ENCODE peak calls at places on chromosomes 6 and 20, in nine cellular contexts. X is GM06990; C is CD4-positive, alpha-beta memory T cell; W is skeletal muscle cell; H is heart right ventricle; B is cardiac muscle cell; M is fibroblast of lung; S is neural progenitor cell; F is fibroblast of the aortic adventitia. N is an unnamed sample.

GRCh38 chr20:32970115-32970972 is 33.9 kb downstream of the SUN5 start:
- DNase-seq in F (no peak), X (no peak), W (no peak), B (no peak), C (no peak), H (no peak), M (no peak), S (no peak), N (no peak)

GRCh38 chr6:44011350-44011925 is 115.8 kb downstream of the MRPL14 start:
- DNase-seq in X (no peak), F (peak; percentile 48), H (no peak), W (no peak), B (no peak), S (no peak), C (no peak), M (peak; percentile 60), N (no peak)

GRCh38 chr6:69976591-69977090 is 110.3 kb downstream of the COL19A1 start:
- DNase-seq in M (no peak), W (no peak), X (no peak), C (no peak), F (no peak), H (no peak), B (no peak), S (no peak), N (no peak)

GRCh38 chr20:63626424-63627128 is at the start of gene GMEB2:
- DNase-seq in H (peak; percentile 82), X (peak; percentile 86), W (peak; percentile 12), C (no peak), M (no peak), F (no peak), B (no peak), S (no peak), N (peak; percentile 81)

GRCh38 chr6:46284472-46284871 is 113.7 kb upstream of the ENPP5 start:
- DNase-seq in B (no peak), C (no peak), X (no peak), S (no peak), M (no peak), H (no peak), F (no peak), W (no peak), N (no peak)

GRCh38 chr6:593907-594212 is 63.0 kb downstream of the HUS1B start:
- DNase-seq in F (no peak), X (no peak), M (no peak), H (no peak), S (peak; percentile 38), B (no peak), W (no peak), C (no peak), N (no peak)

GRCh38 chr6:166330612-166331011 is 11.7 kb downstream of the SFT2D1 start:
- DNase-seq in F (peak; percentile 28), C (no peak), H (peak; percentile 67), W (no peak), X (no peak), S (peak; percentile 89), M (peak; percentile 26), B (peak; percentile 47), N (peak; percentile 61)

GRCh38 chr20:18852318-18852717 is 38.7 kb downstream of the SCP2D1 start:
- DNase-seq in C (no peak), M (no peak), X (no peak), F (no peak), B (no peak), S (no peak), H (no peak), W (no peak), N (no peak)

GRCh38 chr6:161508341-161508740 is 234.5 kb upstream of the AGPAT4 start:
- DNase-seq in B (no peak), W (no peak), F (no peak), M (no peak), X (no peak), C (no peak), S (no peak), H (no peak), N (no peak)

GRCh38 chr6:2818593-2818992 is 23.1 kb downstream of the SERPINB1 start:
- DNase-seq in H (no peak), F (peak; percentile 68), W (no peak), X (no peak), M (peak; percentile 74), S (no peak), C (no peak), B (peak; percentile 64), N (no peak)

GRCh38 chr6:44016131-44016870 is 111.0 kb downstream of the MRPL14 start:
- DNase-seq in B (peak; percentile 87), W (no peak), M (peak; percentile 86), C (no peak), F (peak; percentile 91), H (no peak), S (no peak), X (no peak), N (no peak)

GRCh38 chr20:44959082-44959895 is 908 bp downstream of the TOMM34 start:
- DNase-seq in X (no peak), S (peak; percentile 67), B (peak; percentile 51), M (peak; percentile 79), H (no peak), C (peak; percentile 42), W (no peak), F (peak; percentile 47), N (no peak)

GRCh38 chr6:124879992-124880355 is 82.3 kb upstream of the RNF217 start:
- DNase-seq in X (no peak), H (no peak), M (no peak), C (no peak), F (no peak), W (no peak), B (no peak), S (no peak), N (no peak)

GRCh38 chr6:46377209-46377608 is 114.0 kb downstream of the RCAN2 start:
- DNase-seq in B (no peak), X (peak; percentile 13), S (no peak), C (no peak), W (no peak), H (no peak), M (no peak), F (no peak), N (no peak)

GRCh38 chr6:98716341-98716740 is 118.0 kb upstream of the POU3F2 start:
- DNase-seq in W (no peak), X (no peak), M (no peak), B (no peak), H (no peak), S (peak; percentile 69), F (no peak), C (no peak), N (no peak)

GRCh38 chr20:20286061-20286460 is 81.8 kb upstream of the INSM1 start:
- DNase-seq in F (no peak), X (no peak), S (no peak), C (no peak), M (no peak), W (no peak), B (no peak), H (no peak), N (no peak)

GRCh38 chr6:132515386-132515785 is 2.5 kb upstream of the STX7 start:
- DNase-seq in X (no peak), M (peak; percentile 12), C (no peak), H (no peak), B (no peak), W (no peak), F (peak; percentile 32), S (no peak), N (no peak)

DNA sequence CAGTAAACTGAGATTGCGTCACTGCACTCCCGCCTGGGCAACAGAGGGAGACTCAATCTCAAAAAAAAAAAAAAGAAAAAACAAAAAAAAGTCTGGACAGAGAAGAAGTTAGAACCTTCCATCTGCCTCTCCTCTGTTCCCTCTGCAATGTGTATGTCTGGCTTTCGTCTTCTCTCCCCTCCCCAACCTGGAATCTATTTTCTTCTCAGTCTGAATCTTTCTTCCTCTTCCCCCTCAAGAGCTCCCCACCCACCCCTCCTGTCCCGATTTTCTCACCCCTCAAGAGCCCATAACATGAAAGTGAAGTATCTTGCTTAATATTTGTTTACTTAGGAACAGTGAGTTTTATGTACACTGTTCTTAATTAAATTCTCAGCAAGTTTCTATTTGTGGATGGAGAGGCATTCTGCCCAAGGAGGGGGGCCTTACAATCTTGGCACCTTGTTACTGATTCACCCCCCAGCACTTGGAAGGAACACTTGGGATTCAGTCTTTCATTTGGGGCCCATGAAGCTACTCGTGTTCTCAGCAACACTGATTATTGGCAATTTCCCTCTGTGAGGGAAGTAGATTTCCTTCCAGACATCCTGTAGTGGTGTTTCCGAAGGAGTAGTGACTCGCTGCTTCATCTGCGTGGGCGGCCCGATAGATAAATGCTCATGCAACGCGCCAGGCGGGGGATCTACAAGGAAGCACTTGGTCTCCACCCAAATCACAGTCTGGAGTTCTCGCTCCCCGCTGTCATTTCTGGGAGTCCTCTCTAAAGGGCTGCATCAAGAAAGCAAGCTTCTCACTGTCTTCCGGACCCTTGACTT is 69.2 kb upstream of the SRSF6 start:
- DNase-seq in H (peak; percentile 44), W (no peak), C (no peak), B (peak; percentile 89), F (peak; percentile 78), M (peak; percentile 27), X (no peak), S (no peak), N (peak; percentile 81)
- H3K4me3 ChIP-seq in H (no peak overlapping the region), W (no peak overlapping the region), C (no peak overlapping the region), B (no peak overlapping the region), F (no peak overlapping the region), M (no peak overlapping the region), X (no peak overlapping the region), S (no peak overlapping the region), N (no peak overlapping the region)

DNA sequence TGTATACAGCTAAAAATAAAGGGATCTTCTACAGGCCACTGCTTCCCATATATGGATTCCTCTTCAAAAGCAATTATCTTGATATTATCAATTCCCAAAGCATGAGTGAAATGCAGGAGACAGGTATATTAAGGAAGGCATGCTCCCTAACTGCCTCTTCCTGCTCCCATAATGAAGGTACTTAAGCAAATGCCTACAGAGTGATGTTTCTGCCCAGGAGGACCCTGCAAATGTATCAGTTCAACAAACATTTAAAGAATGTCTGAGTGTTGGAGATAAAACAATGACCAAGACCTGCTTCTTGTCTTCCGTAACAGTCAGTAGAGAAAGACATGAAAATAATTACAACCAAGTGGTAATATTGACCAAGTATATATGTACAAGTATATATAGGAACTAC is 4.2 kb downstream of the UBE2J1 start:
- DNase-seq in S (no peak), C (no peak), W (no peak), X (no peak), H (no peak), M (peak; percentile 79), B (no peak), F (peak; percentile 16), N (no peak)
- H3K4me3 ChIP-seq in S (no peak overlapping the region), C (no peak overlapping the region), W (no peak overlapping the region), X (peak overlapping the region; percentile 41), H (no peak overlapping the region), M (no peak overlapping the region), B (no peak overlapping the region), F (no peak overlapping the region), N (no peak overlapping the region)

GRCh38 chr6:39881851-39882566 is 52.3 kb downstream of the MOCS1 start:
- DNase-seq in C (no peak), M (peak; percentile 95), X (no peak), B (peak; percentile 90), W (peak; percentile 94), S (no peak), H (no peak), F (peak; percentile 96), N (no peak)
- H3K4me3 ChIP-seq in C (no peak overlapping the region), M (no peak overlapping the region), X (no peak overlapping the region), B (no peak overlapping the region), W (peak overlapping the region; percentile 19), S (no peak overlapping the region), H (no peak overlapping the region), F (peak overlapping the region; percentile 23), N (no peak overlapping the region)

GRCh38 chr6:134741193-134741521 is 208.7 kb downstream of the ALDH8A1 start:
- DNase-seq in B (no peak), S (peak; percentile 32), X (no peak), C (no peak), M (no peak), H (no peak), F (no peak), W (no peak), N (no peak)
- H3K4me3 ChIP-seq in B (no peak overlapping the region), S (no peak overlapping the region), X (no peak overlapping the region), C (no peak overlapping the region), M (no peak overlapping the region), H (no peak overlapping the region), F (no peak overlapping the region), W (no peak overlapping the region), N (peak overlapping the region; percentile 36)

GRCh38 chr20:12570371-12570770 is 438.4 kb upstream of the SPTLC3 start:
- DNase-seq in B (peak; percentile 20), W (no peak), X (no peak), M (no peak), S (peak; percentile 74), C (no peak), H (no peak), F (no peak), N (no peak)
- H3K4me3 ChIP-seq in B (no peak overlapping the region), W (no peak overlapping the region), X (no peak overlapping the region), M (no peak overlapping the region), S (no peak overlapping the region), C (no peak overlapping the region), H (no peak overlapping the region), F (no peak overlapping the region), N (no peak overlapping the region)